ENCODE peak calls at places on chromosomes 3 and 15, in four cellular contexts. N, L, G and Z are unnamed samples.

GRCh38 chr15:65201918-65202317 is 9.4 kb downstream of the CILP start:
- DNase-seq in L (no peak), G (no peak), N (no peak), Z (no peak)

GRCh38 chr3:142915636-142916035 is 26.8 kb upstream of the PCOLCE2 start:
- DNase-seq in N (no peak), G (no peak), L (no peak), Z (no peak)

GRCh38 chr15:69958494-69959134 is 139.1 kb downstream of the TLE3 start:
- DNase-seq in L (no peak), N (peak; percentile 21), G (no peak), Z (no peak)

GRCh38 chr3:50237754-50238548 is 1.9 kb downstream of the GNAI2 start:
- DNase-seq in N (no peak), G (no peak), L (peak; percentile 66), Z (peak; percentile 96)

GRCh38 chr15:73196113-73196512 is 143.8 kb downstream of the NEO1 start:
- DNase-seq in L (no peak), N (no peak), G (no peak), Z (no peak)

GRCh38 chr15:85627245-85627935 is 167.3 kb downstream of the KLHL25 start:
- DNase-seq in L (no peak), G (no peak), N (no peak), Z (no peak)

GRCh38 chr15:77532846-77533245 is 99.9 kb downstream of the LINGO1 start:
- DNase-seq in L (no peak), G (no peak), N (no peak), Z (no peak)

GRCh38 chr15:75836953-75837321 is 6.3 kb upstream of the UBE2Q2 start:
- DNase-seq in L (no peak), G (no peak), N (no peak), Z (no peak)

GRCh38 chr3:160804762-160805161 is 48.7 kb downstream of the PPM1L start:
- DNase-seq in N (no peak), G (no peak), L (no peak), Z (no peak)

GRCh38 chr15:63362196-63362595 is 19.4 kb downstream of the CA12 start:
- DNase-seq in L (no peak), G (no peak), N (no peak), Z (no peak)

GRCh38 chr3:117473981-117474563 is 764.5 kb downstream of the TUSC7 start:
- DNase-seq in N (no peak), L (no peak), G (no peak), Z (no peak)

GRCh38 chr15:40098489-40099261 is 10.0 kb downstream of the BMF start:
- DNase-seq in N (no peak), L (peak; percentile 67), G (no peak), Z (peak; percentile 72)

GRCh38 chr3:38574411-38575278 is 74.8 kb downstream of the SCN5A start:
- DNase-seq in G (peak; percentile 55), N (no peak), L (no peak), Z (no peak)

GRCh38 chr3:133447751-133448477 is 48.1 kb downstream of the BFSP2 start:
- DNase-seq in N (no peak), G (no peak), L (no peak), Z (no peak)

GRCh38 chr3:64410226-64410625 is 185.0 kb upstream of the PRICKLE2 start:
- DNase-seq in G (no peak), N (no peak), L (no peak), Z (no peak)

GRCh38 chr3:132445812-132446211 is 28.5 kb downstream of the DNAJC13 start:
- DNase-seq in G (no peak), N (no peak), L (no peak), Z (no peak)

GRCh38 chr3:36227982-36228381 is 152.3 kb upstream of the STAC start:
- DNase-seq in N (no peak), L (no peak), G (no peak), Z (no peak)

GRCh38 chr15:35583863-35584528 is 38.0 kb upstream of the DPH6 start:
- DNase-seq in L (no peak), G (no peak), N (no peak), Z (no peak)

GRCh38 chr3:14606663-14607339 is 44.8 kb upstream of the CCDC174 start:
- DNase-seq in N (no peak), G (no peak), L (no peak), Z (no peak)

GRCh38 chr15:53193149-53193548 is 403.0 kb upstream of the ONECUT1 start:
- DNase-seq in N (no peak), L (no peak), G (no peak), Z (no peak)

GRCh38 chr15:40347559-40348470 is 3.0 kb upstream of the PHGR1 start:
- DNase-seq in L (no peak), N (no peak), G (no peak), Z (no peak)

GRCh38 chr3:112857526-112857925 is 10.9 kb upstream of the CD200R1L start:
- DNase-seq in G (no peak), N (no peak), L (no peak), Z (no peak)

GRCh38 chr3:168407381-168407780 is 311.7 kb upstream of the GOLIM4 start:
- DNase-seq in N (no peak), G (no peak), L (no peak), Z (no peak)

GRCh38 chr15:101051291-101052030 is 132.3 kb downstream of the LRRK1 start:
- DNase-seq in N (no peak), G (peak; percentile 72), L (no peak), Z (no peak)

GRCh38 chr3:66466606-66467270 is 34.1 kb downstream of the LRIG1 start:
- DNase-seq in G (no peak), L (no peak), N (no peak), Z (no peak)

GRCh38 chr15:90142216-90143175 is 40.2 kb upstream of the IDH2 start:
- DNase-seq in N (no peak), L (no peak), G (no peak), Z (no peak)

GRCh38 chr3:112855883-112856282 is 9.2 kb upstream of the CD200R1L start:
- DNase-seq in G (no peak), N (no peak), L (no peak), Z (no peak)

GRCh38 chr15:39908186-39908585 is 11.9 kb downstream of the GPR176 start:
- DNase-seq in G (no peak), N (no peak), L (no peak), Z (no peak)

GRCh38 chr15:81504170-81504905 is 130.3 kb upstream of the TMC3 start:
- DNase-seq in L (no peak), N (no peak), G (no peak), Z (no peak)

GRCh38 chr15:40461958-40462357 is 8.8 kb upstream of the CHST14 start:
- DNase-seq in N (no peak), G (no peak), L (no peak), Z (no peak)

GRCh38 chr3:160980740-160981139 is 124.4 kb downstream of the B3GALNT1 start:
- DNase-seq in L (no peak), N (no peak), G (no peak), Z (no peak)

GRCh38 chr3:14623569-14624051 is 28.0 kb upstream of the CCDC174 start:
- DNase-seq in L (no peak), G (no peak), N (no peak), Z (no peak)

GRCh38 chr3:150443331-150443741 is 35.2 kb downstream of the TSC22D2 start:
- DNase-seq in G (no peak), L (no peak), N (no peak), Z (no peak)

GRCh38 chr15:31080618-31081017 is 20.9 kb downstream of the TRPM1 start:
- DNase-seq in N (peak; percentile 15), G (no peak), L (no peak), Z (peak; percentile 79)

GRCh38 chr3:151541184-151541583 is 80.3 kb upstream of the IGSF10 start:
- DNase-seq in L (no peak), G (no peak), N (no peak), Z (no peak)

GRCh38 chr3:13891492-13892073 is 11.7 kb upstream of the WNT7A start:
- DNase-seq in N (no peak), G (no peak), L (no peak), Z (no peak)

GRCh38 chr15:98647026-98647773 is 1.1 kb upstream of the IGF1R start:
- DNase-seq in L (no peak), G (no peak), N (peak; percentile 22), Z (peak; percentile 79)

GRCh38 chr3:129500334-129500658 is 28.1 kb upstream of the RHO start:
- DNase-seq in G (no peak), N (no peak), L (no peak), Z (no peak)

GRCh38 chr3:195119461-195120198 is 151.3 kb downstream of the XXYLT1 start:
- DNase-seq in L (no peak), N (no peak), G (no peak), Z (no peak)

GRCh38 chr3:130649061-130649654 is 97.5 kb downstream of the PIK3R4 start:
- DNase-seq in L (no peak), N (no peak), G (no peak), Z (no peak)

GRCh38 chr3:98518816-98519215 is 3.9 kb downstream of the CLDND1 start:
- DNase-seq in N (no peak), L (no peak), G (no peak), Z (no peak)

GRCh38 chr3:98513136-98513535 is 9.6 kb downstream of the CLDND1 start:
- DNase-seq in G (no peak), N (peak; percentile 75), L (no peak), Z (no peak)

GRCh38 chr3:98512576-98512975 is 10.1 kb downstream of the CLDND1 start:
- DNase-seq in G (no peak), N (no peak), L (no peak), Z (no peak)

GRCh38 chr3:98513736-98514135 is 9.0 kb downstream of the CLDND1 start:
- DNase-seq in L (no peak), G (no peak), N (no peak), Z (no peak)

DNA sequence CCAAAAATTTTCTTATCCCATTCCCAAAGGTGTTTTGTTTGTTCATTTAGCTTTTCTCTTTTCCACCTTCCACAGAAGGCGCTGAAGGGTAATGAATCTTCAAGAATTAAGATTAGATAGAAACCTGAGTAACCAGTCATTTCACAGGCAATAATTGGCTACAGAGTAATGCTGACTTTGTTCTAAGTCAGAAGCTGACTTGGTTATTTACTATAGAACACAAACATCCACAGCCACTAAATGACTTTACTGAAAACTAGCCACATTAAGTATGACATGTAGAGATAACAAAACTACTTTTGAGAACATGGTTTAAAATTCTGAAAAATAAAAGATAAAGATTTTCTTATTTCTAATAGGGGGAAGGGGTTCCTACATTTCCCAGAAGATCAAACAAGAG is 7.8 kb downstream of the CLDND1 start:
- DNase-seq in L (no peak), N (no peak), G (no peak), Z (no peak)
- H3K36me3 ChIP-seq in L (peaks cover 4% of the 10 kb centered on the region), N (peaks cover 31% of the 10 kb centered on the region), G (no peaks in the 10 kb centered on the region), Z (peaks cover 24% of the 10 kb centered on the region)

GRCh38 chr15:56752986-56753385 is 19.7 kb upstream of the ZNF280D start:
- DNase-seq in G (no peak), N (no peak), L (no peak), Z (no peak)
- H3K36me3 ChIP-seq in G (no peaks in the 10 kb centered on the region), N (no peaks in the 10 kb centered on the region), L (no peaks in the 10 kb centered on the region), Z (no peaks in the 10 kb centered on the region)

DNA sequence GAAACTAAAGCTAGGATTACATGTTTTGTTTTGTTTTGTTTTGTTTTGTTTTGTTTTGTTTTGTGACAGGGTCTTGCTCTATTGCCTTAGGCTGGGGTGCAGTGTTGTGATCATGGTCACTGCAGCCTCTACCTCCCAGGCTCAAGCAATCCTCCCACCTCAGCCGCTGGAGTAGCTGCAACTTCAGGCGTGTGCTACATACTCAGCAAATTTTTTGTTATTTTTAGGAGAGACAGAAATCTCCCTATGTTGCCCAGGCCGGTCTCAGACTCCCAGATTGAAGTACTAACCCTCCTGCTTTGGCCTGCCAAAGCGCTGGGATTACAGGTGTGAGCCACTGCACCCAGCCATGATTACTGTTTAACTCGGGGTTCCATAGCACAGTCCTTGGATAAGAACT is 50.7 kb downstream of the LRCH3 start:
- DNase-seq in G (no peak), L (no peak), N (no peak), Z (no peak)
- H3K36me3 ChIP-seq in G (no peaks in the 10 kb centered on the region), L (peaks cover 58% of the 10 kb centered on the region), N (peaks cover 10% of the 10 kb centered on the region), Z (peaks cover 82% of the 10 kb centered on the region)

GRCh38 chr3:49124203-49124602 is 3.6 kb upstream of the USP19 start:
- DNase-seq in N (no peak), L (no peak), G (no peak), Z (no peak)
- H3K36me3 ChIP-seq in N (peaks cover 6% of the 10 kb centered on the region), L (peaks cover 56% of the 10 kb centered on the region), G (no peaks in the 10 kb centered on the region), Z (peaks cover 65% of the 10 kb centered on the region)